ENCODE peak calls at places on chromosome 3, in four cellular contexts. M, Z, D and Q are unnamed samples.
A peak's percentile ranks its signal among the peaks of the same experiment; 100 is the strongest.

GRCh38 chr3:99637381-99638111 is 848 bp upstream of the COL8A1 start:
- DNase-seq in M (no peak), Z (peak; percentile 83), D (peak; percentile 26), Q (no peak)

GRCh38 chr3:43262194-43262593 is 24.1 kb upstream of the SNRK start:
- DNase-seq in M (no peak), Z (no peak), D (no peak), Q (no peak)

GRCh38 chr3:38610934-38611333 is 38.6 kb downstream of the SCN5A start:
- DNase-seq in M (no peak), Z (no peak), D (no peak), Q (no peak)

GRCh38 chr3:108103971-108104797 is 13.4 kb upstream of the CD47 start:
- DNase-seq in M (peak; percentile 18), Z (no peak), D (no peak), Q (peak; percentile 4)

GRCh38 chr3:195597848-195598247 is 14.1 kb upstream of the APOD start:
- DNase-seq in M (no peak), Z (no peak), D (no peak), Q (no peak)

GRCh38 chr3:187368765-187369450 is 723 bp downstream of the RTP4 start:
- DNase-seq in M (no peak), Z (no peak), D (no peak), Q (no peak)

GRCh38 chr3:69309810-69310209 is 76.1 kb downstream of the FRMD4B start:
- DNase-seq in M (no peak), Z (peak; percentile 52), D (peak; percentile 6), Q (no peak)

GRCh38 chr3:86673981-86674380 is 317.0 kb downstream of the VGLL3 start:
- DNase-seq in M (no peak), Z (no peak), D (no peak), Q (no peak)

GRCh38 chr3:151439652-151440125 is 21.2 kb downstream of the IGSF10 start:
- DNase-seq in M (peak; percentile 72), Z (peak; percentile 83), D (peak; percentile 46), Q (peak; percentile 55)

GRCh38 chr3:179750720-179751328 is 98.0 kb downstream of the USP13 start:
- DNase-seq in M (no peak), Z (peak; percentile 22), D (peak; percentile 26), Q (peak; percentile 31)

GRCh38 chr3:21954709-21955108 is 203.7 kb upstream of the ZNF385D start:
- DNase-seq in M (peak; percentile 51), Z (peak; percentile 17), D (no peak), Q (no peak)

GRCh38 chr3:32614956-32615355 is 44.3 kb upstream of the DYNC1LI1 start:
- DNase-seq in M (peak; percentile 24), Z (peak; percentile 44), D (peak; percentile 49), Q (peak; percentile 29)

GRCh38 chr3:99823723-99824711 is 6.4 kb downstream of the CMSS1 start:
- DNase-seq in M (no peak), Z (no peak), D (no peak), Q (no peak)

GRCh38 chr3:113096158-113096893 is 105.5 kb downstream of the GTPBP8 start:
- DNase-seq in M (no peak), Z (no peak), D (no peak), Q (no peak)

GRCh38 chr3:85007195-85008094 is 48.7 kb downstream of the CADM2 start:
- DNase-seq in M (no peak), Z (no peak), D (no peak), Q (no peak)

GRCh38 chr3:172904817-172905479 is 154.4 kb downstream of the ECT2 start:
- DNase-seq in M (no peak), Z (no peak), D (no peak), Q (no peak)

GRCh38 chr3:128395500-128396125 is 71.1 kb downstream of the DNAJB8 start:
- DNase-seq in M (peak; percentile 26), Z (no peak), D (no peak), Q (no peak)

GRCh38 chr3:114319453-114319852 is 25.6 kb downstream of the TIGIT start:
- DNase-seq in M (no peak), Z (no peak), D (no peak), Q (no peak)

GRCh38 chr3:123105201-123106189 is 38.7 kb downstream of the PDIA5 start:
- DNase-seq in M (no peak), Z (no peak), D (no peak), Q (no peak)

GRCh38 chr3:44805960-44806359 is 44.4 kb downstream of the KIF15 start:
- DNase-seq in M (no peak), Z (no peak), D (no peak), Q (no peak)

GRCh38 chr3:193145248-193145647 is 95.8 kb upstream of the PLAAT1 start:
- DNase-seq in M (no peak), Z (no peak), D (no peak), Q (no peak)

GRCh38 chr3:33317963-33318708 is 40.9 kb downstream of the FBXL2 start:
- DNase-seq in M (no peak), Z (peak; percentile 24), D (no peak), Q (no peak)

GRCh38 chr3:195475614-195476013 is 32.8 kb upstream of the ACAP2 start:
- DNase-seq in M (no peak), Z (no peak), D (no peak), Q (no peak)

GRCh38 chr3:129992781-129993180 is 18.3 kb downstream of the TRH start:
- DNase-seq in M (no peak), Z (no peak), D (peak; percentile 31), Q (no peak)

GRCh38 chr3:46369675-46370132 is 1.0 kb upstream of the CCR5 start:
- DNase-seq in M (no peak), Z (no peak), D (no peak), Q (no peak)

GRCh38 chr3:79015854-79016253 is 751.9 kb downstream of the ROBO1 start:
- DNase-seq in M (no peak), Z (no peak), D (no peak), Q (no peak)

GRCh38 chr3:100682056-100682853 is 27.0 kb upstream of the TFG start:
- DNase-seq in M (no peak), Z (no peak), D (no peak), Q (no peak)

GRCh38 chr3:168116279-168116678 is 20.6 kb upstream of the GOLIM4 start:
- DNase-seq in M (peak; percentile 92), Z (no peak), D (no peak), Q (no peak)

GRCh38 chr3:173502983-173503568 is 105.5 kb downstream of the NLGN1 start:
- DNase-seq in M (peak; percentile 29), Z (peak; percentile 33), D (no peak), Q (peak; percentile 28)

GRCh38 chr3:133374706-133375105 is 25.1 kb upstream of the BFSP2 start:
- DNase-seq in M (peak; percentile 53), Z (no peak), D (no peak), Q (peak; percentile 84)